ENCODE peak calls at places on chromosomes 11 and 22, in four cellular contexts. S is activated effector memory CD4-positive, alpha-beta T cell treated with anti-CD3 and anti-CD28 coated beads, Interleukin-2, amount 50 U/mL, for 16 hours; J is GOT3; O is skeletal muscle cell. X is an unnamed sample.

GRCh38 chr22:37990862-37991261 is 6.5 kb upstream of the SOX10 start:
- DNase-seq in S (no peak), J (no peak), O (no peak), X (no peak)

GRCh38 chr22:47356433-47357011 is 594.1 kb downstream of the TBC1D22A start:
- DNase-seq in S (peak), J (no peak), O (no peak), X (no peak)

GRCh38 chr11:107969219-107969618 is 39.5 kb upstream of the CUL5 start:
- DNase-seq in S (no peak), J (no peak), O (no peak), X (no peak)

GRCh38 chr11:131858495-131858894 is 488.1 kb downstream of the NTM start:
- DNase-seq in S (no peak), J (no peak), O (no peak), X (no peak)

GRCh38 chr11:9527481-9528140 is 45.9 kb upstream of the WEE1 start:
- DNase-seq in S (no peak), J (no peak), O (peak), X (no peak)

GRCh38 chr11:129951883-129952262 is 50.8 kb downstream of the PRDM10 start:
- DNase-seq in S (no peak), J (no peak), O (no peak), X (no peak)

GRCh38 chr11:1497600-1497999 is 11.0 kb upstream of the MOB2 start:
- DNase-seq in S (no peak), J (no peak), O (no peak), X (no peak)

GRCh38 chr11:62708423-62709261 is 1.2 kb downstream of the GNG3 start:
- DNase-seq in S (peak), J (no peak), O (no peak), X (no peak)

GRCh38 chr22:28607710-28608109 is 71.9 kb downstream of the TTC28 start:
- DNase-seq in S (no peak), J (no peak), O (no peak), X (no peak)

GRCh38 chr11:120108154-120108784 is 29.6 kb downstream of the TRIM29 start:
- DNase-seq in S (peak), J (no peak), O (peak), X (no peak)

X was measured in cortex of kidney.